ENCODE peak calls at places on chromosomes 1 and 21, in four cellular contexts. O is SK-N-SH, X is H1, H is K562. I is an unnamed sample.
A peak's percentile ranks its signal among the peaks of the same experiment; 100 is the strongest.

GRCh38 chr1:18182518-18183160 is 75.0 kb downstream of the IGSF21 start:
- DNase-seq in O (peak; percentile 73), H (no peak), X (no peak), I (no peak)

GRCh38 chr1:3746784-3747521 is 5.3 kb upstream of the CCDC27 start:
- DNase-seq in X (peak; percentile 70), H (peak; percentile 95), O (peak; percentile 100), I (peak; percentile 24)

GRCh38 chr1:61568460-61569211 is 156.3 kb downstream of the TM2D1 start:
- DNase-seq in H (no peak), O (peak; percentile 44), X (no peak), I (no peak)

GRCh38 chr1:65077369-65077768 is 70.6 kb upstream of the AK4 start:
- DNase-seq in H (no peak), O (no peak), X (no peak), I (no peak)

GRCh38 chr1:9267827-9268581 is 24.7 kb upstream of the SPSB1 start:
- DNase-seq in H (no peak), X (no peak), O (no peak), I (no peak)

GRCh38 chr1:181100924-181101323 is 12.4 kb downstream of the IER5 start:
- DNase-seq in H (no peak), O (no peak), X (no peak), I (no peak)

GRCh38 chr21:42757422-42757821 is 104.0 kb downstream of the PDE9A start:
- DNase-seq in X (no peak), H (no peak), O (no peak), I (no peak)

GRCh38 chr1:172144445-172145060 is 275.9 kb upstream of the C1orf105 start:
- DNase-seq in H (no peak), O (peak; percentile 50), X (no peak), I (no peak)

GRCh38 chr1:243246916-243247315 is 8.2 kb downstream of the CEP170 start:
- DNase-seq in H (no peak), O (no peak), X (no peak), I (peak; percentile 27)

GRCh38 chr1:35568975-35569395 is 4.1 kb upstream of the TFAP2E start:
- DNase-seq in X (no peak), O (peak; percentile 88), H (peak; percentile 79), I (peak; percentile 65)

GRCh38 chr1:55039342-55040082 is at the start of gene PCSK9:
- DNase-seq in O (peak; percentile 73), H (peak; percentile 87), X (no peak), I (no peak)

DNA sequence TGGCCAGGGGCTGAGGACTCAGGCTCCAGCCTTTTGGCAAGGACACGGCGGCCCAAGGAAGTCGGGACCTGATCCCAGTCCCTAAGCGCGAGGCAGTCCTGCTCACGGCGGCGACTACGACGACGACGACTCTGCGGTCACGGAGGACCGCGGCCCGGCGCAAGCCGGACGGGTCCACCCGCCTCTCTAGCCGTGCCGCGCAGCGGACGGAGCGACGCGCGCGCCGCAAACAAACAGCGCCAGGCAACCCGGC is 381 bp downstream of the WNT9A start:
- DNase-seq in X (no peak), O (no peak), H (no peak), I (no peak)
- H3K4me3 ChIP-seq in X (peak overlapping the region; percentile 62), O (peak overlapping the region; percentile 42), H (peak overlapping the region; percentile 40), I (no peak overlapping the region)

DNA sequence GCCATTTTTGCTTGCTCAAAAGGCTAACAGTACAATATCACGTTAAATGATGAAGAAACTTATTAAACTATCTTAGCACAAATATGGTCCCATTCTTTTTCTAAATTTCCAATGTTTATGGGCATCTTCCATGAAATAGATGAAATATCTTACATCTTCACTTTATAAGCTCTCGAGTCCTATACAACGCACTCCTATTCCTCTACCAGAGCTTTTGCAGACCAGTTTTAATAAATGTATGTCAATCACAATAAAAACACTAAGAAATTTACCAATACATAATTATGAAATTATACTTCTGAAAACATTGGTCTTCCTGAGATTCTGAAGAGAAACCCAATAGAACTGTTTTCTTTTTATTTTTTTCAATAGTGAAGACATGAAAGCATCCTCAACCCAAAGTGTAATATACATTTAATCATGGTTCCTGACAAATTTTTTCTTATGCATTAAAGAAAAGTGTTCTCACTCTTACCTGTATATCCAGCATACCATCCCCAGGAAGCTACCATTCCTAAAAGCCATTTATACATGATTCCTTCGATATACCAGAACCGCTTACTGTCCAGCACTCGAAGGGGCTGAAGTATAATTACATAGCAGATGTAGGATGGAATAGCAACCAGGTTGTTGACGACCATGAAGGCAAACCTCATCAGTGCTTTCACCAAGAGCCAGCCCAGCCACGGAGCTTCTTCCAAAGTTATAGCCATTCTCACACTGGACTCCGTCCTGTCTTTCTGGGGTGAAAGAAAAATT is 1.8 kb downstream of the LPGAT1 start:
- DNase-seq in X (no peak), H (no peak), O (no peak), I (no peak)
- TF ChIP-seq GABPA in X (no peak), H (no peak), O (no peak), I (no peak)

GRCh38 chr1:206469411-206469932 is 804 bp upstream of the IKBKE start:
- DNase-seq in H (no peak), X (no peak), O (no peak), I (no peak)
- H3K4me3 ChIP-seq in H (no peak overlapping the region), X (no peak overlapping the region), O (no peak overlapping the region), I (no peak overlapping the region)

GRCh38 chr1:32753532-32754281 is 51.1 kb upstream of the SYNC start:
- DNase-seq in O (peak; percentile 100), X (peak; percentile 59), H (peak; percentile 91), I (no peak)

GRCh38 chr1:32755098-32755809 is 52.7 kb upstream of the SYNC start:
- DNase-seq in X (peak; percentile 54), O (no peak), H (peak; percentile 49), I (no peak)

GRCh38 chr1:32757213-32757895 is 54.8 kb upstream of the SYNC start:
- DNase-seq in X (no peak), H (peak; percentile 95), O (no peak), I (no peak)

GRCh38 chr1:32754282-32755097 is 51.9 kb upstream of the SYNC start:
- DNase-seq in H (peak; percentile 73), X (no peak), O (peak; percentile 71), I (no peak)

GRCh38 chr1:32755810-32756159 is 53.2 kb upstream of the SYNC start:
- DNase-seq in H (peak; percentile 94), X (no peak), O (no peak), I (no peak)
- TF ChIP-seq GABPA in H (no peak), X (no peak), O (no peak), I (no peak)

GRCh38 chr1:1554926-1555915 is 14.8 kb upstream of the TMEM240 start:
- DNase-seq in O (no peak), X (no peak), H (peak; percentile 69), I (no peak)
- H3K4me3 ChIP-seq in O (no peak overlapping the region), X (no peak overlapping the region), H (no peak overlapping the region), I (no peak overlapping the region)

GRCh38 chr21:38402795-38403194 is 95.5 kb downstream of the ERG start:
- DNase-seq in X (no peak), O (no peak), H (no peak), I (no peak)
- TF ChIP-seq GABPA in X (no peak), O (no peak), H (no peak), I (no peak)

DNA sequence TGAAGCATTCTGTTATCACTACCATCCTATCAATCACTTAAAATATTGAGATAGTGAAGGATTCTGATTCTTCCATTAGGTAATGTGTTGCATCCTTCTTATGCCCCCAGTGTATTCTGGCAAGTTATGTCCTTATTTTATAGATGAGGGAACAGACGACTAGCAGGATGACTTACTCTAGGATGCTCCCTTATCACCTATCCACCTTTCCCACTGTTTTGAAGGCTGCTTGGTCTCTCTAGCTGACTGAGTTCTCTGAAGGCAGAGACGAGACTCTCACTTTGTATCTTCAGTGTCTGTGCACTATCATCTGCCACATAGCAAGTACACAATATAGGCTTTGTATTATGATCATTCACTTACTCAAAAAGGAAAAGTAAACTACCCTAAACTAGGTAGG is 4.0 kb downstream of the GLUL start:
- DNase-seq in H (no peak), X (no peak), O (no peak), I (no peak)
- H3K4me3 ChIP-seq in H (no peak overlapping the region), X (no peak overlapping the region), O (no peak overlapping the region), I (no peak overlapping the region)

DNA sequence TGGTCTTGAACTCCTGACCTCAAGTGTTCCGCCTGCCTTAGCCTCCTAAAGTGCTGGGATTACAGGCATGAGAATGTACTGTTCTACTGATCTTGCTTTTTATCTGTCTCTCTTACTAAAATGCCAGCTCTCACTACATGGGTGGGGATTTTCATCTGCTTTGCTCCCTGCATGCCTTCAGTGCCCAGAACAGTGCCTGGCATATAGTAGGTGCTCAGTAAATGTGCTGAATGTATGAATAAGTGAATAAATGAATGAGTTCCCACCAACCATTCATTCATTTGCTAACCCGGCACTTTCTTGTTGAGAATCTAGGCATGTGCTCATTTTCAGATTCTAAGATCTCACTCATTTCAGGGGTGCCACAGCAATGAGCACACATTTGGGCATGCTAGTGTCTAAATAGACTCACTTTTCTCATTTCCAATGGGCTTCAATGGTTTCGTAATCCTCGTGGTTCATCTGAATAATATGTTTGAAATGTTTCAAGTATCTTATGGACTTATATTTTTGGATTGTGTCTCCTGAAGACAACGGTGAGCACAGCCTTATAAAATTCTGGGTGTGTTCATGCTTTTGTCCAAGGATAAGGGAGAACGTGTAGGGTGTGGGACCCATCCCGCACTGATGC is 7.6 kb downstream of the DHRS3 start:
- DNase-seq in O (no peak), H (no peak), X (no peak), I (no peak)
- TF ChIP-seq GABPA in O (no peak), H (no peak), X (no peak), I (no peak)

GRCh38 chr1:236688705-236689104 is 2.4 kb downstream of the ACTN2 start:
- DNase-seq in X (no peak), O (no peak), H (no peak), I (no peak)

GRCh38 chr1:236685205-236685916 is 938 bp upstream of the ACTN2 start:
- DNase-seq in X (no peak), O (peak; percentile 39), H (no peak), I (no peak)

GRCh38 chr1:236686815-236687160 is 489 bp downstream of the ACTN2 start:
- DNase-seq in O (no peak), H (peak; percentile 10), X (no peak), I (no peak)

GRCh38 chr1:236685917-236686814 is at the start of gene ACTN2:
- DNase-seq in O (peak; percentile 94), X (no peak), H (peak; percentile 84), I (peak; percentile 20)

GRCh38 chr1:236687273-236687672 is 974 bp downstream of the ACTN2 start:
- DNase-seq in X (no peak), H (no peak), O (no peak), I (no peak)
- H3K4me3 ChIP-seq in X (peak overlapping the region; percentile 39), H (no peak overlapping the region), O (peak overlapping the region; percentile 46), I (no peak overlapping the region)

DNA sequence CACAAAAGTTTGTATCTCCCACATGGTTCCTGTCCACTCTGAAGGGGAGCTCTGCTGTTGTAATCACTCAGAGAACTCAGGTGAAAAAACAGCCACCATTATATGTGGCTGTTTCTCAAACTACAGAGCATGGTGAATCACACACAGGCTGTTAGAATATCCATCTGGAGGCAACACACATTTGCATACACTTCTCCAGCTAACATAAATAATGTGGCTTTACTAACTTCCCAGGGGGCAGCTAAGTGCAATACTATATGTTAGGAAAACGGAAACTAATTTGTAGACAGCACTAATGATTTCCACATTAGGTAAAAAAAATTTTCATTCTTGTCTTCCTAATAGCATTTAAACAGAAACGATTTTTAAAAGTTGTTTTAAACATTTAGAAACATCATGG is 49.3 kb downstream of the PTGFR start:
- DNase-seq in O (no peak), X (no peak), H (no peak), I (no peak)
- TF ChIP-seq GABPA in O (no peak), X (no peak), H (no peak), I (no peak)